ENCODE peak calls at places on chromosomes 11 and 22, in six cellular contexts. S, W, G, D, K and U are unnamed samples.

GRCh38 chr11:59698506-59698905 is 15.1 kb downstream of the OR10V1 start:
- DNase-seq in S (no peak), K (no peak), D (no peak), G (no peak), W (no peak), U (no peak)

GRCh38 chr11:45079943-45080719 is 66.3 kb upstream of the PRDM11 start:
- DNase-seq in K (no peak), S (no peak), D (no peak), W (no peak), G (peak), U (no peak)

GRCh38 chr22:25068701-25069100 is 116.2 kb downstream of the KIAA1671 start:
- DNase-seq in S (no peak), K (no peak), W (no peak), D (no peak), G (peak), U (no peak)

GRCh38 chr11:114846040-114846791 is 167.9 kb downstream of the NXPE2 start:
- DNase-seq in D (no peak), W (peak), G (no peak), S (no peak), K (peak), U (no peak)

GRCh38 chr22:50578776-50579310 is 616 bp upstream of the CPT1B start:
- DNase-seq in K (no peak), S (peak), W (no peak), D (peak), G (no peak), U (no peak)

GRCh38 chr11:103824116-103824515 is 212.3 kb upstream of the DDI1 start:
- DNase-seq in D (no peak), K (no peak), G (no peak), S (no peak), W (no peak), U (no peak)

GRCh38 chr22:46688949-46689348 is 49.1 kb downstream of the CERK start:
- DNase-seq in W (no peak), G (no peak), D (no peak), K (no peak), S (no peak), U (no peak)

GRCh38 chr22:20031732-20032406 is 11.0 kb downstream of the TANGO2 start:
- DNase-seq in G (no peak), K (no peak), D (peak), S (no peak), W (no peak), U (no peak)

GRCh38 chr11:133181066-133181465 is 351.2 kb downstream of the OPCML start:
- DNase-seq in G (no peak), W (no peak), S (no peak), D (no peak), K (no peak), U (no peak)

GRCh38 chr22:48758905-48759875 is 1068.5 kb downstream of the BRD1 start:
- DNase-seq in G (peak), D (peak), K (no peak), W (no peak), S (peak), U (no peak)

GRCh38 chr11:94785509-94785908 is 17.4 kb downstream of the AMOTL1 start:
- DNase-seq in S (no peak), G (no peak), D (no peak), K (no peak), W (no peak), U (no peak)

GRCh38 chr11:62602141-62603071 is 741 bp upstream of the MTA2 start:
- DNase-seq in G (no peak), K (peak), W (peak), S (peak), D (peak), U (no peak)

GRCh38 chr11:65380460-65381126 is 1.9 kb downstream of the SLC25A45 start:
- DNase-seq in G (no peak), D (no peak), S (no peak), W (no peak), K (no peak), U (no peak)

GRCh38 chr11:44955019-44955738 is 4.5 kb upstream of the TP53I11 start:
- DNase-seq in K (peak), G (no peak), S (peak), D (peak), W (peak), U (peak)

GRCh38 chr22:27650572-27650971 is 151.0 kb downstream of the MN1 start:
- DNase-seq in D (no peak), W (no peak), S (no peak), K (no peak), G (no peak), U (no peak)

GRCh38 chr11:16612801-16613400 is 125.5 kb upstream of the C11orf58 start:
- DNase-seq in K (no peak), W (no peak), D (no peak), S (no peak), G (no peak), U (no peak)

GRCh38 chr11:113286509-113287497 is 27.6 kb upstream of the TTC12 start:
- DNase-seq in D (no peak), G (peak), K (no peak), S (no peak), W (no peak), U (no peak)

GRCh38 chr11:116281173-116282160 is 491.3 kb downstream of the BUD13 start:
- DNase-seq in D (no peak), S (no peak), W (no peak), G (no peak), K (no peak), U (no peak)

GRCh38 chr22:37751449-37752188 is 54.8 kb downstream of the TRIOBP start:
- DNase-seq in K (no peak), G (no peak), W (peak), S (no peak), D (no peak), U (no peak)

GRCh38 chr11:129846508-129847335 is 31.1 kb downstream of the TMEM45B start:
- DNase-seq in D (no peak), K (peak), G (no peak), S (no peak), W (peak), U (peak)

GRCh38 chr11:9530020-9530628 is 43.3 kb upstream of the WEE1 start:
- DNase-seq in G (no peak), W (no peak), K (no peak), S (no peak), D (no peak), U (no peak)

GRCh38 chr22:30866811-30867271 is 101.7 kb downstream of the MORC2 start:
- DNase-seq in G (no peak), S (peak), D (peak), W (peak), K (no peak), U (no peak)

GRCh38 chr11:119416606-119417580 is 6.1 kb downstream of the THY1 start:
- DNase-seq in W (no peak), K (peak), S (no peak), G (peak), D (peak), U (no peak)

DNA sequence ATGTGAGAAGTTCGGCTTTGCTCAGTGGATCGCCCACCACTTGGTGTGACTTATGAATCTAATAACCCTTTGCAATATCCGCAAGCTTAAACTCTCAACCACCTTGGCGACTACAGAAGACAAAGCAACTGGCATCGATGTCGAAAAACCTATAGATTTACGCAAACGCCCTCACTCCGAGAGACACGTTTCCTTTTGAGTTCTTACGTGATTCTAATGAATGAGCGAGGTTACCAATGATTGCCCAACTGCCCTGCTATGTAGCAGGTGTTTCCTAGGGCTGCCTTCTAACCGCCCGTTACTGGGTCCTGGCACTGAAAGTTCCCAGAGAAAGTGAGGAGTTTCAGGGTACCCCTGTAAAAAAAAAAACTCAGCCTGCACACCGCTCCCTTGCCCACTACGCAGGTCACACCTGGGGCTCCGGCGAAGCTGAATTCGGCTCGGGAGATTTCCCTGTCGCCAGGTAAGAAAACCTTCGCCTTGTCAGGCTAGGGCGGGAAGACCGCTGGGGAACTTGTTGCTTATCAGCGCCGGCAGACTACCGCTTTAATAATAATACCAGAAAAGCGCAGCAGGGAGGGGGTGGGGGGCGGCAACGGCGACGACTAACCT is 21.4 kb upstream of the BDNF start:
- DNase-seq in K (no peak), S (no peak), G (no peak), D (no peak), W (no peak), U (no peak)
- H3K4me3 ChIP-seq in K (peak), S (peak), G (no peak), D (no peak), W (peak), U (peak)

GRCh38 chr11:38416141-38416540 is 1818.1 kb upstream of the RAG2 start:
- DNase-seq in W (no peak), D (no peak), S (no peak), K (peak), G (no peak), U (peak)

DNA sequence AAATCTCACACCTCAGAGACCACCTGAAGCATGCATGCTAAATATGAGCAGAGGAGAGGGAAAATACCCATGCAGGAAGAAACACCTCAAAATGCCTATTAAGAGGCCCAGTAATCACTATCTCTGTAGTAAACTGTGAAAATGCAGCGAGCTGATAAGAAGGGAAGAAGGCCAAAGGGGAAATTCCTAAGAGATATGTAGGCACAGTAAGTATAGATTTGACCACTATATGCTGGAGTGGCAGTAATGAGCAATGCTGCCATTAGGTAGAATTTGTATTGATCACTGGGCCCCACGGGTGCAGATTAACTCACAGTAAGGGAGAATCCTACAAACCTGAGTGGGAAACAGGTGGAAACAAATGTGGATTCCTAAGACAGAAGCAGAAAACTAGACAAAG is 1813.1 kb upstream of the RAG2 start:
- DNase-seq in G (no peak), D (no peak), S (no peak), W (no peak), K (no peak), U (no peak)
- TF ChIP-seq CTCF in G (no peak), D (no peak), S (no peak), W (no peak), K (peak), U (peak)

GRCh38 chr11:67641302-67642147 is 2.0 kb upstream of the TBX10 start:
- DNase-seq in W (no peak), D (peak), G (no peak), K (no peak), S (no peak), U (no peak)
- H3K4me3 ChIP-seq in W (no peak), D (no peak), G (no peak), K (no peak), S (no peak), U (no peak)

GRCh38 chr11:7610393-7610792 is 62.9 kb downstream of the CYB5R2 start:
- DNase-seq in D (no peak), K (no peak), W (no peak), S (no peak), G (no peak), U (no peak)
- TF ChIP-seq CTCF in D (no peak), K (no peak), W (no peak), S (no peak), G (no peak), U (no peak)

GRCh38 chr11:132032555-132032954 is 662.1 kb downstream of the NTM start:
- DNase-seq in K (peak), G (no peak), S (no peak), W (no peak), D (no peak), U (no peak)
- H3K4me3 ChIP-seq in K (no peak), G (no peak), S (no peak), W (no peak), D (no peak), U (no peak)

GRCh38 chr11:299951-300735 is 817 bp upstream of the IFITM5 start:
- DNase-seq in W (no peak), S (no peak), D (peak), G (no peak), K (no peak), U (no peak)
- TF ChIP-seq CTCF in W (no peak), S (no peak), D (no peak), G (peak), K (no peak), U (peak)

GRCh38 chr11:2885017-2885675 is 429 bp downstream of the CDKN1C start:
- DNase-seq in W (peak), D (peak), K (peak), S (peak), G (no peak), U (no peak)
- H3K4me3 ChIP-seq in W (peak), D (peak), K (peak), S (peak), G (peak), U (peak)

GRCh38 chr11:123559418-123559817 is 95.0 kb downstream of the SCN3B start:
- DNase-seq in D (no peak), W (no peak), S (no peak), K (peak), G (no peak), U (no peak)
- TF ChIP-seq CTCF in D (no peak), W (no peak), S (no peak), K (peak), G (no peak), U (peak)

GRCh38 chr11:96567667-96568066 is 177.9 kb downstream of the JRKL start:
- DNase-seq in D (no peak), K (no peak), S (no peak), W (no peak), G (no peak), U (no peak)

DNA sequence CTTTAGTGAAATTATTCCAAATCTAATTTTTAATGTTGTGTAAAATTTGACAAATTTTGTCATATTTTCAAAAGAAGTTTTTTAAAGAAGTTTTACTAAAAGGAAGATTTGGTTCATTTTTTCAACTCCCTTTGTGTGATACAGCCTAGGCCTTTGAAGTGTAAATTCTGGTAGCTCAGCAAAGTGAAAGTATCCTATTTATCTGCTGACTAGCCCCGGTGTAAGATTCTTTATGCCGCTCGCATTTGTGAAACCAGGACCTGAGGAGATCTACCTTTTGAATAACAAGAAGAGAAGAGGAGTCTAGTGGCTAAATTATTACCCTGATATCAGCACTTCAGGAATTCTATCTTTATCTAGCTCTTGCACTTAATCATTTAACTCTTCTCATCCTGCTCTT is 177.4 kb downstream of the JRKL start:
- DNase-seq in G (no peak), K (peak), S (no peak), W (no peak), D (no peak), U (no peak)
- H3K4me3 ChIP-seq in G (no peak), K (no peak), S (no peak), W (no peak), D (no peak), U (no peak)

DNA sequence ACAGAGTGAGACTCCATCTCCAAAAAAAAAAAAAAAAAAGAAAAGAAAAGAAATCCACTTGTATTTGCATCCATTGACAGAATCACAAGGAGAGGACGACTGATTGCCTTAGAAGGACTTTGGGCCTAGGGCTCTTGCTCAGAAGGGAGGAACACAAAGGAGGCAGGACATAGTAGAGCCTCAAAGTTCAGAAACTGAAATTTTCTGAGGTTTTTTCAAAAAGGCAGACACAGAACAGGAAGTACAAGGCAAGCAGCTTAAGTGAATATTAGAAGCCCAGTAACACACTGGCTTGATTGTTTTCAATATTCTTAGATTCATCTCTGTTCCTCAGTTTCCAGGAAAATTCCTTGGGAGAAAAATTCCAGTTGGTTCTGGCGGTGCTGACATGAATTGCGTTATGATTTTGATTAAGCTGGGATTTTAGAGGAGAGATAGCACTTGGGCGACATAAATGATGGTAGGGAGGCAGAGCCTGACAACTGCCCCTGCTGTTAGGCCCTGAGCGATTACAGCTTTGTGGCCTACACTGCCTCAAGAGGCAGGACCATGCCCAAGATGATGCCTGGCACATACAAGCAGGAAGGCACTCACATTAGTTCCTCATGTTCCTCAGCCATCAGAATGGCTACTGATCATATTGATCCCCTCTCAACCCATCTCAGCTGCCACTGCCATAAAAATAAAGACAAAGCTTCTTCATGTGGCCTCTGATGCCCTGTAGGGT is 15.3 kb downstream of the CLPB start:
- DNase-seq in D (peak), S (no peak), K (no peak), G (no peak), W (peak), U (no peak)
- TF ChIP-seq CTCF in D (no peak), S (no peak), K (peak), G (no peak), W (no peak), U (peak)